ENCODE peak calls at places on chromosomes 3 and 15, in seven cellular contexts. H is ovary; O is CD8-positive, alpha-beta memory T cell; T is left lung; F is prostate gland; S is Karpas-422; D is neuronal stem cell. N is an unnamed sample. For H3K4me1, the result is how much of the 10 kb centered on the place peaks cover.

GRCh38 chr15:79455361-79455760 is 23.2 kb downstream of the MINAR1 start:
- DNase-seq in H (no peak), O (no peak), T (no peak), F (no peak), S (no peak), D (no peak), N (no peak)

GRCh38 chr3:53780171-53780570 is 66.0 kb downstream of the CHDH start:
- DNase-seq in H (no peak), O (no peak), T (no peak), F (no peak), S (no peak), D (no peak), N (no peak)

GRCh38 chr3:104908761-104909160 is 457.9 kb upstream of the ALCAM start:
- DNase-seq in H (no peak), O (no peak), T (no peak), F (no peak), S (no peak), D (no peak), N (no peak)

GRCh38 chr3:133532951-133533350 is 40.5 kb upstream of the CDV3 start:
- DNase-seq in H (no peak), O (no peak), T (no peak), F (no peak), S (no peak), D (no peak), N (no peak)

GRCh38 chr3:190718691-190719090 is 143.8 kb downstream of the GMNC start:
- DNase-seq in H (no peak), O (no peak), T (no peak), F (no peak), S (no peak), D (no peak), N (no peak)

GRCh38 chr3:37162501-37163245 is 11.7 kb downstream of the LRRFIP2 start:
- DNase-seq in H (no peak), O (no peak), T (no peak), F (no peak), S (no peak), D (no peak), N (no peak)

GRCh38 chr15:76034111-76034510 is 21.9 kb upstream of the NRG4 start:
- DNase-seq in H (no peak), O (no peak), T (no peak), F (no peak), S (no peak), D (no peak), N (no peak)

GRCh38 chr3:13785853-13786455 is 93.9 kb downstream of the WNT7A start:
- DNase-seq in H (no peak), O (no peak), T (no peak), F (no peak), S (no peak), D (peak), N (no peak)

GRCh38 chr3:99579246-99579645 is 59.1 kb upstream of the COL8A1 start:
- DNase-seq in H (no peak), O (no peak), T (no peak), F (no peak), S (no peak), D (no peak), N (no peak)

GRCh38 chr3:71341721-71342120 is 241.8 kb downstream of the FOXP1 start:
- DNase-seq in H (no peak), O (no peak), T (no peak), F (no peak), S (no peak), D (no peak), N (no peak)

GRCh38 chr3:20041197-20041780 is 1.0 kb downstream of the KAT2B start:
- DNase-seq in H (peak), O (peak), T (peak), F (peak), S (peak), D (peak), N (peak)

GRCh38 chr3:196712514-196713413 is 587 bp downstream of the PIGX start:
- DNase-seq in H (peak), O (peak), T (peak), F (peak), S (peak), D (no peak), N (peak)

GRCh38 chr3:53255775-53256703 is at the start of gene TKT:
- DNase-seq in H (peak), O (peak), T (peak), F (peak), S (peak), D (peak), N (peak)

GRCh38 chr3:189490749-189491148 is 140.4 kb upstream of the TP63 start:
- DNase-seq in H (no peak), O (no peak), T (no peak), F (no peak), S (no peak), D (no peak), N (no peak)

GRCh38 chr3:157494581-157495281 is 8.5 kb downstream of the VEPH1 start:
- DNase-seq in H (no peak), O (no peak), T (no peak), F (no peak), S (no peak), D (no peak), N (no peak)

GRCh38 chr15:98865397-98866339 is 141.9 kb downstream of the PGPEP1L start:
- DNase-seq in H (peak), O (peak), T (peak), F (peak), S (peak), D (no peak), N (peak)

GRCh38 chr15:90165659-90166489 is 35.3 kb upstream of the SEMA4B start:
- DNase-seq in H (no peak), O (no peak), T (peak), F (peak), S (no peak), D (no peak), N (peak)

GRCh38 chr3:71541313-71541712 is 42.2 kb downstream of the FOXP1 start:
- DNase-seq in H (no peak), O (no peak), T (no peak), F (no peak), S (no peak), D (no peak), N (no peak)

GRCh38 chr15:68641376-68641775 is 62.6 kb downstream of the CORO2B start:
- DNase-seq in H (no peak), O (no peak), T (no peak), F (no peak), S (no peak), D (no peak), N (no peak)

GRCh38 chr15:86483936-86484335 is 404.3 kb downstream of the AGBL1 start:
- DNase-seq in H (no peak), O (no peak), T (no peak), F (no peak), S (peak), D (no peak), N (no peak)

GRCh38 chr15:57861039-57861638 is 154.6 kb downstream of the POLR2M start:
- DNase-seq in H (no peak), O (no peak), T (no peak), F (peak), S (peak), D (peak), N (no peak)

GRCh38 chr3:155744091-155744625 is 713 bp downstream of the PLCH1 start:
- DNase-seq in H (peak), O (peak), T (peak), F (peak), S (peak), D (peak), N (peak)

GRCh38 chr3:132881756-132882409 is 156.3 kb upstream of the TMEM108 start:
- DNase-seq in H (no peak), O (no peak), T (no peak), F (no peak), S (no peak), D (no peak), N (no peak)

DNA sequence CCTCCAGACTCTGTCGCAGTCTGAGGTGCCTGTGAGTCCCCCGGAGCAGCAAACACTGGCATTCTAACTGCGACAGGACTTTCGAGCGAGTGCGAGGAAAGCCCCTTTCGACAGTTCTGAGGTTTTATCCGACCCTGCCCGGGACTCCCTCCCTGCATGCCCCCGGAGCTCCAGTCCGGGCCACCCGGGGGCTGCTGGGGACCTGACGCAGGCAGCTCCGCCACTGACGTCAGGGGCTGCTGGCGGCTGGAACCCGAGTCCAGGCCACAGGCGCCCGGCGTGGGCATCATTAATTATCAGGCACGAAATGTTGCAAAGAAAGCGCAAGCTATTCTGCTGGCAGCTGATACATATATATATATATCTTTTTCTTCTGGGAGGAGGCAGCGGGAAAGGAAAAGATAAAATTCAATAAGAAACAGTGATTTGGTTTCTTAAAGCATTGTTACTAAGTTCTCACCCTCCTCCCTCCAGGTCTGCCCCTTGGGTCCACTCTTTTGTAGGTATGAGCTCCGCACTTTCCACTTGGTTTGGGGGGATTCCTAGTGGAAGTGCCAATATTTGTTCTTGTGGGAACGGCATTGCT is 15.3 kb downstream of the ZIC1 start:
- DNase-seq in H (no peak), O (no peak), T (peak), F (no peak), S (no peak), D (peak), N (no peak)
- H3K4me3 ChIP-seq in H (no peak), O (no peak), T (no peak), F (no peak), S (no peak), D (peak), N (no peak)

DNA sequence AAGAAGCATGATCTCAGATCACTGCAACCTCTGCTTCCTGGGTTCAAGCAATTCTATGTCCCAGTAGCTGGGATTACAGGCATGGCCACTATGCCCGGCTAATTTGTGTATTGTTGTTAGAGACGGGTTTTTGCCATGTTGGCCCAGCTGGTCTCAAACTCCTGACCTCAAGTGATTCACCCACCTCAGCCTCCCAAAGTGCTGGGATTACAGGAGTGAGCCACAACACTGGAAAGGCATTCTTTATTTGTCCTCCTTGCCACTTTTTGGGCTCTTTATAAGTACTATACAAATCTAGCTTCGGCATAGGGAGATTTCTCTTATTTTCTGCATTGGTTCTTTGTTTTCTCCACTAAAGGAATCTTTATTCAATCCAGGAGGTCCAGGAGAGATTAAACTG is 18.6 kb downstream of the CMTM8 start:
- DNase-seq in H (no peak), O (no peak), T (no peak), F (no peak), S (no peak), D (no peak), N (no peak)
- H3K27ac ChIP-seq in H (no peak), O (no peak), T (no peak), F (no peak), S (no peak), D (no peak), N (no peak)

DNA sequence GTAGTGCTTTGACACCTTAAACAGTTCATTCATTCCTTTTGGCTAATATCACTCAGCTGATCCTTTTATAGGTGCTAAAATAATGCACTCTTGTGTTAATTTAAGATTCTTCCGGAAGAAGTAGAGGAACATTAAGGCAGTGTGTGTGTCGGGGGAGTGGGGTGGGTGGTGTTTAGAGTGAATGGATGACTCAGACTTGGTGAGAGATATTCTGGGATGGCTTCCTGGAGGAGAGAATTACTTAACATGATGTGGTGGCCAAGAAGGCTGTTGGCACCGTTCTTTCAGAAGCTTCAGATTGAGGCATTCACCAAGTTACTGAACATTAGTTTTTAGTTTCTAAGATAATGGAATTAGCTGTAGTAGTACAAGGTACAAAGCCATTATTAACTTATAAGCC is 125.6 kb upstream of the ROPN1 start:
- DNase-seq in H (no peak), O (no peak), T (no peak), F (no peak), S (no peak), D (no peak), N (no peak)
- H3K4me1 ChIP-seq in H (under half), O (under half), T (under half), F (under half), S (under half), D (under half), N (under half)

DNA sequence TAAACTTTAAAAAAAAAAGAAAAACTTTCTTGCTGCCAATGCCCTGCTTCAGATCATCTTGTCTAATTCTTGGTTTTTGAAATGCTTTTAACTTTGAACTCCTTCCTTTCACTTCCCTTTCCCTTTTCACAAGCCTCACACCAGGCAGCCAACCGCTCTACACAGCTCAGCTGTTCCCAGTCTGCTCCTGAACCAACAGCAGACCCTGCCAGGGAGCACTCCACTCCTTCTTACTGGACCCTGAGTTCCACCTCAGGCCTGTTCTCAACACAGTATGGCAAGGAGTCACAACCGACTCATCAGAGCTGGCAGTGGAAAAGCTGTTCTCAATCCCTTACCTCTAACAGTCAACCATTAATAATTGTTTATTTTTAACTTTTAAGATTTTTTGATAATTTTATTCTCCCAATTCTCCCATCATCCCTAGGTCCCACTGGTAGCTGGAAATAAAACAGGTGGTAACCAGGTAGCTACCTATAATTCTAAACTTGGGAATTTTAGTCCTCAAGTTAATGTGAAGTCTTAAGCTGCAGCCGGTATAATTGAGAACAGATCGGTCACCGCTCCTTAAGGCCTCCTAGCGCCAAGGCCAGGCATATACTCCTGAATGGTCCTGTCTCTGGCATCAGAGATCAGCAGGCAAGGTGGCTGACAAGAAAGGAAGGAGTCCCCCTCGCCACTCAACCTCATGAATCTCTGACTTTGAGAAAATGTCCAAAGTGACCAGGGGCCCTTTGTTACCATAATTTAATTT is 43.9 kb downstream of the BOC start:
- DNase-seq in H (no peak), O (no peak), T (no peak), F (no peak), S (no peak), D (no peak), N (no peak)
- H3K4me3 ChIP-seq in H (no peak), O (no peak), T (no peak), F (no peak), S (no peak), D (no peak), N (no peak)

GRCh38 chr3:23624305-23624704 is 181.4 kb upstream of the UBE2E1 start:
- DNase-seq in H (no peak), O (no peak), T (no peak), F (no peak), S (peak), D (no peak), N (no peak)

GRCh38 chr3:23615068-23615467 is 190.7 kb upstream of the UBE2E1 start:
- DNase-seq in H (no peak), O (no peak), T (no peak), F (no peak), S (no peak), D (no peak), N (no peak)

GRCh38 chr3:23623841-23624240 is 181.9 kb upstream of the UBE2E1 start:
- DNase-seq in H (no peak), O (no peak), T (no peak), F (no peak), S (no peak), D (no peak), N (no peak)

GRCh38 chr3:23620044-23620443 is 185.7 kb upstream of the UBE2E1 start:
- DNase-seq in H (no peak), O (no peak), T (no peak), F (no peak), S (peak), D (no peak), N (no peak)

GRCh38 chr3:23620616-23621015 is 185.1 kb upstream of the UBE2E1 start:
- DNase-seq in H (no peak), O (no peak), T (no peak), F (no peak), S (peak), D (no peak), N (no peak)
- H3K27ac ChIP-seq in H (no peak), O (no peak), T (no peak), F (no peak), S (no peak), D (no peak), N (no peak)

DNA sequence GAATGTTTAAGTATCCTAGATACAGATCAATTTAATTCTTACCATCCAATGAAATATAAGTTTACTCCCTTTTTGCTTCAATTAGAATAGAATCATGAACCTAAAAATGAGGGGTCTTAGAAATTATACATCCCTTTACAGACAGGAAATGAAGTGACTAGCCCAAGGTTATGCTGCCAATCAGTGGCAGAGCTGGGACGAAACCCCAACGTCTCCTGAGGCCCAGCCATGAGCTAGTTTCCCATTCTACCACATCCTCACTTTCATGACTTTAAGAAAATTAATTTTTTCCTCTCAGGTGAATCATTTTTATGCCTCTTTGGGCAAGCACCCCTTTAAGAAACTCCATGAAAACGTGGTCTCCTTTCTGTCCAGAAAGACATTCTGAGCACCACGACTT is 11.2 kb downstream of the LRIG1 start:
- DNase-seq in H (no peak), O (no peak), T (no peak), F (no peak), S (no peak), D (no peak), N (no peak)
- H3K4me1 ChIP-seq in H (under half), O (half or more), T (half or more), F (under half), S (half or more), D (under half), N (half or more)

GRCh38 chr3:121482651-121483050 is 63.1 kb downstream of the POLQ start:
- DNase-seq in H (no peak), O (no peak), T (no peak), F (no peak), S (no peak), D (no peak), N (no peak)

GRCh38 chr3:121481116-121481895 is 64.5 kb downstream of the POLQ start:
- DNase-seq in H (peak), O (no peak), T (no peak), F (no peak), S (no peak), D (no peak), N (no peak)

GRCh38 chr3:121473001-121473400 is 72.8 kb downstream of the POLQ start:
- DNase-seq in H (no peak), O (no peak), T (no peak), F (no peak), S (no peak), D (no peak), N (no peak)

GRCh38 chr3:121483290-121483689 is 62.5 kb downstream of the POLQ start:
- DNase-seq in H (no peak), O (no peak), T (no peak), F (no peak), S (no peak), D (no peak), N (no peak)

GRCh38 chr3:121477589-121477988 is 68.2 kb downstream of the POLQ start:
- DNase-seq in H (no peak), O (no peak), T (no peak), F (no peak), S (no peak), D (no peak), N (no peak)
- H3K4me3 ChIP-seq in H (no peak), O (no peak), T (no peak), F (no peak), S (no peak), D (no peak), N (no peak)

GRCh38 chr3:24495334-24495994 is 814 bp upstream of the THRB start:
- DNase-seq in H (peak), O (no peak), T (peak), F (peak), S (no peak), D (peak), N (peak)

GRCh38 chr3:24492971-24493551 is 1.6 kb downstream of the THRB start:
- DNase-seq in H (no peak), O (no peak), T (no peak), F (no peak), S (no peak), D (no peak), N (no peak)

GRCh38 chr3:24496529-24497482 is 2.2 kb upstream of the THRB start:
- DNase-seq in H (peak), O (no peak), T (peak), F (peak), S (peak), D (peak), N (peak)

GRCh38 chr3:24493951-24494615 is 567 bp downstream of the THRB start:
- DNase-seq in H (peak), O (no peak), T (peak), F (peak), S (no peak), D (peak), N (peak)

GRCh38 chr3:24494616-24495333 is at the start of gene THRB:
- DNase-seq in H (peak), O (no peak), T (peak), F (peak), S (no peak), D (peak), N (peak)
- H3K27ac ChIP-seq in H (peak), O (peak), T (peak), F (peak), S (no peak), D (no peak), N (peak)